ENCODE peak calls at places on chromosome 1, in four cellular contexts. D is RCC 7860, J is ACHN, F is heart left ventricle. G is an unnamed sample.

GRCh38 chr1:25863486-25864262 is 4.4 kb upstream of the AUNIP start:
- DNase-seq in D (no peak), J (no peak), F (no peak), G (no peak)

GRCh38 chr1:235708390-235708962 is 58.9 kb upstream of the GNG4 start:
- DNase-seq in D (peak), J (peak), F (no peak), G (no peak)

GRCh38 chr1:60428161-60428560 is 354.6 kb upstream of the C1orf87 start:
- DNase-seq in D (no peak), J (no peak), F (no peak), G (no peak)

GRCh38 chr1:181062800-181063428 is 25.6 kb upstream of the IER5 start:
- DNase-seq in D (no peak), J (no peak), F (no peak), G (peak)

GRCh38 chr1:230701434-230701833 is 12.5 kb downstream of the AGT start:
- DNase-seq in D (no peak), J (no peak), F (no peak), G (no peak)

GRCh38 chr1:176577651-176578197 is 114.7 kb downstream of the PAPPA2 start:
- DNase-seq in D (no peak), J (no peak), F (no peak), G (no peak)

GRCh38 chr1:186178426-186179043 is 196.5 kb downstream of the TPR start:
- DNase-seq in D (no peak), J (no peak), F (no peak), G (no peak)

GRCh38 chr1:232477728-232478127 is 152.2 kb downstream of the SIPA1L2 start:
- DNase-seq in D (peak), J (peak), F (no peak), G (peak)

GRCh38 chr1:43232071-43232470 is 37.7 kb upstream of the TMEM125 start:
- DNase-seq in D (peak), J (peak), F (no peak), G (peak)

GRCh38 chr1:63190171-63190570 is 132.2 kb upstream of the FOXD3 start:
- DNase-seq in D (no peak), J (no peak), F (no peak), G (no peak)

GRCh38 chr1:13730751-13731482 is 30.9 kb downstream of the PRDM2 start:
- DNase-seq in D (no peak), J (no peak), F (peak), G (no peak)

GRCh38 chr1:29591601-29592260 is 355.4 kb downstream of the PTPRU start:
- DNase-seq in D (no peak), J (peak), F (no peak), G (no peak)

GRCh38 chr1:235557495-235557894 is 53.2 kb upstream of the B3GALNT2 start:
- DNase-seq in D (no peak), J (peak), F (no peak), G (no peak)

GRCh38 chr1:34786521-34787325 is 5.7 kb downstream of the GJB3 start:
- DNase-seq in D (peak), J (peak), F (peak), G (peak)

GRCh38 chr1:53073899-53074311 is 11.9 kb downstream of the PODN start:
- DNase-seq in D (no peak), J (no peak), F (peak), G (no peak)

GRCh38 chr1:18978706-18979105 is 22.2 kb upstream of the IFFO2 start:
- DNase-seq in D (no peak), J (no peak), F (no peak), G (no peak)

GRCh38 chr1:27157194-27157593 is 2.3 kb upstream of the SLC9A1 start:
- DNase-seq in D (no peak), J (no peak), F (no peak), G (no peak)

GRCh38 chr1:181392613-181393170 is 90.6 kb upstream of the CACNA1E start:
- DNase-seq in D (no peak), J (no peak), F (no peak), G (no peak)

GRCh38 chr1:19813651-19813960 is 1.5 kb downstream of the RNF186 start:
- DNase-seq in D (no peak), J (no peak), F (no peak), G (no peak)

GRCh38 chr1:231602675-231602984 is 24.0 kb upstream of the DISC1 start:
- DNase-seq in D (no peak), J (no peak), F (no peak), G (no peak)

GRCh38 chr1:27267153-27267552 is 32.7 kb downstream of the WDTC1 start:
- DNase-seq in D (no peak), J (no peak), F (no peak), G (no peak)

GRCh38 chr1:173405758-173406344 is 71.3 kb upstream of the PRDX6 start:
- DNase-seq in D (no peak), J (peak), F (no peak), G (no peak)

GRCh38 chr1:73800376-73800775 is 397.6 kb downstream of the LRRIQ3 start:
- DNase-seq in D (no peak), J (no peak), F (no peak), G (no peak)

G was measured in AG04450.